ENCODE peak calls at places on chromosome 20, in five cellular contexts. R, V, N, W and L are unnamed samples.

GRCh38 chr20:11958852-11959251 is 41.2 kb downstream of the BTBD3 start:
- DNase-seq in N (no peak), R (no peak), W (no peak), V (no peak), L (no peak)

GRCh38 chr20:58720890-58721289 is 28.3 kb downstream of the NPEPL1 start:
- DNase-seq in V (no peak), R (peak), W (peak), N (no peak), L (peak)

GRCh38 chr20:32465092-32465900 is 107.2 kb downstream of the ASXL1 start:
- DNase-seq in V (no peak), W (no peak), N (no peak), R (peak), L (no peak)

GRCh38 chr20:24862186-24862585 is 86.9 kb upstream of the CST7 start:
- DNase-seq in R (no peak), V (no peak), W (no peak), N (no peak), L (no peak)

GRCh38 chr20:23652371-23652770 is 14.6 kb upstream of the CST3 start:
- DNase-seq in N (no peak), W (no peak), R (no peak), V (no peak), L (no peak)

GRCh38 chr20:419556-420168 is 11.6 kb downstream of the RBCK1 start:
- DNase-seq in N (no peak), V (no peak), W (no peak), R (peak), L (no peak)

GRCh38 chr20:13685623-13686022 is 46.9 kb upstream of the TASP1 start:
- DNase-seq in W (no peak), R (no peak), N (no peak), V (no peak), L (no peak)

GRCh38 chr20:58496429-58496769 is 18.8 kb downstream of the APCDD1L start:
- DNase-seq in R (no peak), N (no peak), V (no peak), W (no peak), L (no peak)

GRCh38 chr20:47466704-47467459 is 34.8 kb upstream of the NCOA3 start:
- DNase-seq in W (no peak), R (no peak), V (no peak), N (no peak), L (no peak)

GRCh38 chr20:33169176-33169794 is 1.3 kb downstream of the BPIFA2 start:
- DNase-seq in W (no peak), V (no peak), R (no peak), N (no peak), L (no peak)

GRCh38 chr20:17636523-17637412 is 45.3 kb downstream of the RRBP1 start:
- DNase-seq in R (no peak), V (peak), N (peak), W (no peak), L (no peak)
- TF ChIP-seq CTCF in R (no peak), V (peak), N (no peak), W (no peak), L (peak)

GRCh38 chr20:16352751-16353150 is 220.5 kb downstream of the KIF16B start:
- DNase-seq in W (no peak), R (no peak), N (no peak), V (no peak), L (no peak)

GRCh38 chr20:16351415-16351814 is 221.8 kb downstream of the KIF16B start:
- DNase-seq in R (no peak), W (no peak), V (peak), N (peak), L (no peak)

GRCh38 chr20:16350465-16350864 is 222.8 kb downstream of the KIF16B start:
- DNase-seq in W (no peak), R (no peak), V (no peak), N (no peak), L (no peak)

GRCh38 chr20:16349518-16350295 is 223.5 kb downstream of the KIF16B start:
- DNase-seq in N (peak), W (no peak), R (no peak), V (no peak), L (no peak)

GRCh38 chr20:16352321-16352720 is 220.9 kb downstream of the KIF16B start:
- DNase-seq in V (no peak), R (no peak), N (no peak), W (no peak), L (no peak)
- TF ChIP-seq CTCF in V (no peak), R (no peak), N (no peak), W (no peak), L (no peak)

GRCh38 chr20:56574531-56575142 is 41.6 kb downstream of the FAM209B start:
- DNase-seq in W (no peak), V (no peak), R (no peak), N (no peak), L (no peak)

GRCh38 chr20:56573989-56574388 is 40.9 kb downstream of the FAM209B start:
- DNase-seq in N (no peak), V (no peak), R (no peak), W (no peak), L (no peak)

GRCh38 chr20:56566621-56567020 is 33.6 kb downstream of the FAM209B start:
- DNase-seq in W (no peak), R (no peak), N (no peak), V (no peak), L (no peak)

GRCh38 chr20:56572178-56572577 is 39.1 kb downstream of the FAM209B start:
- DNase-seq in R (no peak), V (no peak), N (no peak), W (no peak), L (no peak)

DNA sequence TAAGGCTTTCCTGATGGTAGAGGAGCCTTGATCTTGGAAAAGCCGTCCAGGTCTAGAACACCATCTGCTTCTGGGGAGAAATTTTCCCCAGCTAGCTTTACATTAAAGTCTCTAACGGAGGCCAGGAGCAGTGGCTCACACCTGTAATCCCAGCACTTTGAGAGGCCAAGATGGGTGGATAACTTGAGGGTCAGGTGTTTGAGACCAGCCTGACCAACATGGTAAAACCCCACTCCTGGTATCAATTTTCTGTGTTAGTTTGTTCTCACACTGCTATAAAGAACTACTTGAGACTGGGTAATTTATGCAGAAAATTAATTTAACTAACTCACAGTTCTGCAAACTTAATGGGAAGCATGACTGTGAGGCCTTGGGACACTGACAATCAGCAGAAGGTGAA is 37.8 kb downstream of the FAM209B start:
- DNase-seq in W (no peak), N (no peak), R (no peak), V (no peak), L (no peak)
- TF ChIP-seq CTCF in W (no peak), N (no peak), R (no peak), V (no peak), L (no peak)

DNA sequence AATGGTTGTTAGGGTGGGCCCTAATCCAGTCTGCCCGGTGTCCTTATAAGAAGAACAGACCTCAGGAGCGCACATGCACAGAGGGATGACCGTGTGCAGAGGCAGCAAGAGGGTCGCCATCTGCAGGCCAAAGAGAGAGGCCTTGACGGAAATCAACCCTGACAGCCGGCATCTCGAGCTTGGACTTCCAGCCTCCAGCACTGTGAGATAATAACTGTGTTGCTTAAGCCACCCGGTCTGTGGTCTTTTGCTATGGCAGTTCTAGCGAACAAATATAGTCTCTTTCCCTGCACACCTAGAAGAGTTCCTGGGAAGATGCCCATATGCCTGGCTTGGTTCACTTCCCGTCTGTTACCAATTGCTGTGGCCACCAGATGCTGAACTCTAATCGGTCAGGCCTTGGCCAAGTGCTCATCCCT is 35.3 kb upstream of the PTGIS start:
- DNase-seq in V (peak), R (no peak), W (no peak), N (peak), L (no peak)
- TF ChIP-seq CTCF in V (no peak), R (no peak), W (peak), N (peak), L (peak)